ENCODE peak calls at places on chromosomes 13 and 19, in seven cellular contexts. W, A, O, R, E, B and F are unnamed samples.

GRCh38 chr13:69553976-69554375 is 553.6 kb upstream of the ATXN8OS start:
- DNase-seq in W (no peak), A (no peak), O (no peak), R (no peak), E (no peak), B (no peak), F (no peak)

GRCh38 chr19:46785054-46785979 is 3.1 kb downstream of the SLC1A5 start:
- DNase-seq in W (no peak), A (no peak), O (no peak), R (no peak), E (no peak), B (peak), F (no peak)

GRCh38 chr19:16371540-16371986 is 46.9 kb downstream of the KLF2 start:
- DNase-seq in W (peak), A (peak), O (peak), R (no peak), E (peak), B (peak), F (peak)

GRCh38 chr13:109722068-109722467 is 64.3 kb downstream of the IRS2 start:
- DNase-seq in W (no peak), A (no peak), O (no peak), R (no peak), E (no peak), B (no peak), F (no peak)

GRCh38 chr19:2984196-2984490 is 6.8 kb downstream of the TLE6 start:
- DNase-seq in W (no peak), A (no peak), O (no peak), R (no peak), E (no peak), B (no peak), F (no peak)

GRCh38 chr19:7294571-7295212 is 478 bp upstream of the INSR start:
- DNase-seq in W (peak), A (no peak), O (no peak), R (peak), E (no peak), B (peak), F (peak)

GRCh38 chr19:41427647-41428480 is 690 bp upstream of the B3GNT8 start:
- DNase-seq in W (peak), A (no peak), O (no peak), R (no peak), E (peak), B (peak), F (peak)

GRCh38 chr19:7522923-7523667 is 671 bp downstream of the MCOLN1 start:
- DNase-seq in W (no peak), A (no peak), O (no peak), R (no peak), E (no peak), B (no peak), F (no peak)

GRCh38 chr13:95020298-95020987 is 280.8 kb downstream of the ABCC4 start:
- DNase-seq in W (no peak), A (no peak), O (no peak), R (no peak), E (no peak), B (no peak), F (no peak)

GRCh38 chr13:83499286-83499685 is 383.0 kb downstream of the SLITRK1 start:
- DNase-seq in W (no peak), A (no peak), O (no peak), R (no peak), E (no peak), B (no peak), F (no peak)

GRCh38 chr13:40974460-40975407 is 44.4 kb downstream of the ELF1 start:
- DNase-seq in W (no peak), A (no peak), O (peak), R (no peak), E (no peak), B (no peak), F (no peak)

GRCh38 chr19:29779921-29780320 is 31.9 kb upstream of the CCNE1 start:
- DNase-seq in W (no peak), A (no peak), O (no peak), R (no peak), E (no peak), B (no peak), F (no peak)

GRCh38 chr13:99310382-99311031 is 3.3 kb upstream of the GPR183 start:
- DNase-seq in W (peak), A (no peak), O (no peak), R (no peak), E (no peak), B (no peak), F (no peak)

GRCh38 chr13:105329359-105329758 is 1206.1 kb downstream of the EFNB2 start:
- DNase-seq in W (no peak), A (no peak), O (no peak), R (no peak), E (no peak), B (no peak), F (no peak)